ENCODE peak calls at places on chromosomes 11 and 22, in six cellular contexts. P is CD8-positive, alpha-beta T cell; K is tibial nerve; L is heart right ventricle; A is uterus; V is spleen. C is an unnamed sample.

GRCh38 chr22:46740910-46741785 is 3.1 kb upstream of the CERK start:
- DNase-seq in P (no peak), K (no peak), L (no peak), A (no peak), V (no peak), C (no peak)

GRCh38 chr22:39365406-39365782 is 15.6 kb downstream of the SYNGR1 start:
- DNase-seq in P (no peak), K (no peak), L (no peak), A (no peak), V (no peak), C (no peak)

GRCh38 chr11:47586456-47586855 is at the start of gene FAM180B:
- DNase-seq in P (no peak), K (no peak), L (no peak), A (no peak), V (peak), C (no peak)

GRCh38 chr11:84398017-84398626 is 1112.0 kb upstream of the CCDC90B start:
- DNase-seq in P (no peak), K (no peak), L (no peak), A (no peak), V (no peak), C (no peak)

GRCh38 chr11:203945-204586 is 3.1 kb downstream of the BET1L start:
- DNase-seq in P (no peak), K (no peak), L (no peak), A (no peak), V (no peak), C (no peak)

GRCh38 chr11:30608534-30608933 is 22.4 kb upstream of the MPPED2 start:
- DNase-seq in P (no peak), K (no peak), L (no peak), A (no peak), V (no peak), C (no peak)

GRCh38 chr11:76918941-76919386 is 58.2 kb downstream of the ACER3 start:
- DNase-seq in P (no peak), K (peak), L (peak), A (no peak), V (no peak), C (no peak)

GRCh38 chr11:103051158-103051801 is 40.7 kb downstream of the DCUN1D5 start:
- DNase-seq in P (no peak), K (no peak), L (no peak), A (no peak), V (no peak), C (no peak)

GRCh38 chr22:44775862-44776261 is 23.5 kb downstream of the ARHGAP8 start:
- DNase-seq in P (no peak), K (no peak), L (no peak), A (no peak), V (no peak), C (no peak)

GRCh38 chr11:111363985-111364384 is 15.1 kb downstream of the POU2AF1 start:
- DNase-seq in P (no peak), K (no peak), L (no peak), A (no peak), V (no peak), C (no peak)

GRCh38 chr11:68017858-68018729 is 8.0 kb downstream of the ALDH3B1 start:
- DNase-seq in P (no peak), K (no peak), L (no peak), A (no peak), V (no peak), C (no peak)

DNA sequence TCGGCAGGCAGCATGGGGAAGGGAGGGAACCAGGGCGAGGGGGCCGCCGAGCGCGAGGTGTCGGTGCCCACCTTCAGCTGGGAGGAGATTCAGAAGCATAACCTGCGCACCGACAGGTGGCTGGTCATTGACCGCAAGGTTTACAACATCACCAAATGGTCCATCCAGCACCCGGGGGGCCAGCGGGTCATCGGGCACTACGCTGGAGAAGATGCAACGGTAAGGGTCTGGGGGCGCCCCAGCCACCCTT is 204 bp downstream of the FADS2 start:
- DNase-seq in P (no peak), K (no peak), L (no peak), A (no peak), V (no peak), C (no peak)
- H3K27ac ChIP-seq in P (peak), K (peak), L (peak), A (peak), V (peak), C (peak)

DNA sequence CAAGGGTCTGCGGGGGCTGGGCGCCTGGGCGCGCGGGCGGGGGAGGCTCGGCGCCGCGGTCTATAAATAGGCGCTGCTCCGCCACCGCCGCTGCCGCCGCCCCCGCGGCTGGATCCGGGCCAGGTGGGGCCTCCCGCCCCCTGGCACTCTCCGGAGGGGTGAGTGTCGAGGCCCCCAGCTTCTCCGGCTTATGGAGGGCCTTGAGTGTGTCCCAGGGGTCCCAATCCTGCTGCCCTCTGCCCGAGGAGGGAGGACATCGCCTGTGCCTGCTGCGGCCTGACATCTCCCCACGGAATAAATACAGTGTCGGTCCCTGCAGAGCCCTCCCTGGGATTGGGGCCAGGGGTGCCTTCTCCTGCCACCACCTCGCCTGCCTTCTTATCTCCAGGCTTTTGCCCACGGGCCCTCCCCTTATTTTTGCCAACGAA is 4.3 kb upstream of the GP1BB start:
- DNase-seq in P (no peak), K (no peak), L (peak), A (peak), V (no peak), C (peak)
- TF ChIP-seq CTCF in P (no peak), K (no peak), L (no peak), A (no peak), V (no peak), C (no peak)

GRCh38 chr11:12216100-12216499 is 105.7 kb downstream of the MICAL2 start:
- DNase-seq in P (no peak), K (no peak), L (no peak), A (no peak), V (peak), C (no peak)
- H3K27ac ChIP-seq in P (no peak), K (no peak), L (no peak), A (no peak), V (no peak), C (peak)

GRCh38 chr11:86274503-86274902 is 27.5 kb upstream of the HIKESHI start:
- DNase-seq in P (no peak), K (no peak), L (no peak), A (no peak), V (no peak), C (no peak)
- TF ChIP-seq CTCF in P (no peak), K (no peak), L (peak), A (no peak), V (no peak), C (no peak)

DNA sequence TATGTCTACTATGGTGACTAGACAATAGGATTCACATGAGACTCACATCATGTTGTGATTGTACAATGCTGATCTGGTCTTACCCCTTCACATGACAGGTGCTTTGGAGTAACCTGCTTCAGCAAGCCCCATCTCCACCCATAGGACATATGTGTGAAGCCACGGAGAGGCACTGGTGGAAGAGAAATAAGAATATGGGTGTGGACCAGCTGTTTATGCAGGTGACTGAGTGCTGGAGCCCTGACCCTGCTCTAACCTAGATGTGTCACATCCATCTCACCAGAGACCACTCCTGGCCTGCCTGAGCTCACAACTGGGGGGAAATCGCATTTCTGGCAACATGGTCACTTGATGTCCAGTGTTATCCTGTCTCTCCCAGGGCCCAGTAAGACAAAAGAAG is 119.7 kb downstream of the GGTLC2 start:
- DNase-seq in P (no peak), K (no peak), L (no peak), A (no peak), V (no peak), C (no peak)
- H3K27ac ChIP-seq in P (no peak), K (no peak), L (no peak), A (no peak), V (no peak), C (no peak)

DNA sequence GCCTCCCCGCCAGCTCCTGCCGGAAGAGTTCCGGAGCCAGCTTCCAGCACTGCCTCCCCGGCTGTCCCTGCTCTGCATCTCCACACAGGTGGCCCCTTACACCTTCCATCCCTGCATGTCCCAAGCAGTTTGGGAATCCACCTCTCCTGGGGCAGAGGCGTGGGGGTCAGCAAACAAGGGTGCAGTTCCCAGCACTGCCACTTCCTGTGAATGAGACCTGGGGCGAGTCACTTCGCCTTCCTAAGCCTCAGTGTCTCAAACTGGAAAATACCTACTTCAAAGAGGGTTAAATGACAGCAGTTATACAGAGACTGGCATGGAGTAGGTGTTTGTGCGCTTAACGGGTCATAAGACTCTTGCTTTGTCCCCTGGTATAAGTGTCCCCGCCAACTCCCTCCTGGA is 5.2 kb downstream of the CYTH4 start:
- DNase-seq in P (no peak), K (no peak), L (no peak), A (no peak), V (peak), C (no peak)
- TF ChIP-seq CTCF in P (no peak), K (no peak), L (no peak), A (no peak), V (no peak), C (no peak)

DNA sequence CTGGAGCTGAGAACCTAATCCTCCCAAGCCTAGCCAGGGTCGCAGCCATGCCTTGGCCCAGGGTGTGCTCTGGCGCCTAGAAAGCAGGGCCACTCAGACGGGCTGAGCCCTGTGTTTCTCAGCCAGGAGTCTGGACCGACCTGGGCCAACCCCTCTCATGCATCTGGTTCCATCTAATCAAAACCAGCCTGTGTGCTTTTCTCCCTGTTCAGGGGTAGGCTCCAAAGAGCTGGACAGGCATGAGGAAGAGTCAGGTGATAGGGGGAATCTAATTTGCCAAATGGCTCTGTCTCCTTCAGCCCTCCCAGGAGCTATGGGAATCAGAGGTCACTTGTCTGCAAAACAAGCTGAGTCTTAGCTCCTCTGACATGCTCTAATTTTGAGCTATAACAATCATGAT is 55.7 kb downstream of the SCUBE1 start:
- DNase-seq in P (no peak), K (no peak), L (no peak), A (no peak), V (no peak), C (no peak)
- H3K27ac ChIP-seq in P (no peak), K (no peak), L (no peak), A (no peak), V (no peak), C (no peak)

DNA sequence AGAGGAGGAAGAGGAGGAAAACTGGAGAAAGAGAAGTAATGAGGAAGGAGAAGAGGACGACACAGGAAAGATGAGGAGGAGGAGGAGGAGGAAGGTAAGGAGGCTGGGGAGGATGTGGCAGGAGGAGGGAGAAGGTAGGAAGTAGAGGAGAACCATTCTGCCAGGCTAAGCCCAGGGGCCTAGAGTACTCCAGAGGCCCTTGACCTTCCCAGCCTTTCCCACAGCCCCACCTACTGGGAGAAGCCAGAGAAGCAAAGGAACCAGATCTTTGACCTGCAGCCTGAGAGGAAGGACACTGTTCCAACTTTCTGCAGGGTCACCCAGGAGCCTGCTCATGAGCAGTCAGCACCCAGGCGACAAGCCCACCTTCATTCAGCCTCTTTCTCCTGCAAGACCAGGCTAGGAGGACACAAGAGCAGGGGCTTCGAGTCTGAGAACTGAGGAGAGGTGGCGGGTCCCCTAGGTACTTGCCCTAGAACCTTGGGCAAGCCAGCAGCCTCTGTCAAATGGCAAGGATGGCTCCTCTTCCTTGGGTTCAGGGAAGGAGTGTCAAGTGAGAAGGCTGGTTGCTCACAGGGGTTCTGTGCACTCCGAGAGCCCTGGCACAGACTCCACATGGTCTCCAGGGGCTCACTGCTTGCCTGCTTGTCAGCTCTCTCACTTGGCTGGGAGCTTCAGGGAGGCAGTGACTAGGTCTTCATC is 27.9 kb upstream of the OAF start:
- DNase-seq in P (peak), K (peak), L (peak), A (no peak), V (peak), C (peak)
- TF ChIP-seq CTCF in P (no peak), K (peak), L (peak), A (no peak), V (no peak), C (peak)

GRCh38 chr11:122690801-122691649 is 35.5 kb downstream of the UBASH3B start:
- DNase-seq in P (no peak), K (peak), L (peak), A (no peak), V (no peak), C (no peak)
- H3K27ac ChIP-seq in P (peak), K (no peak), L (peak), A (peak), V (peak), C (peak)